ENCODE peak calls at places on chromosomes 6 and 20, in nine cellular contexts. V is activated T-helper 1 cell treated with Interleukin-2 at 50 U/mL for 16 hours; K is central memory CD4-positive, alpha-beta T cell; U is GM23248; B is stimulated activated CD8-positive, alpha-beta memory T cell treated with anti-CD3 and anti-CD28 coated beads, Interleukin-4, amount 100 ng/mL, for 24 hours; R is occipital lobe; L is effector memory CD4-positive, alpha-beta T cell; O is nucleus accumbens; A is amygdala. I is an unnamed sample.

GRCh38 chr6:27867051-27867940 is 44.9 kb downstream of the OR2B2 start:
- DNase-seq in V (peak), K (peak), U (peak), B (peak), R (no peak), L (peak), O (no peak), A (no peak), I (peak)

GRCh38 chr20:34706912-34707784 is 3.0 kb downstream of the TP53INP2 start:
- DNase-seq in V (no peak), K (no peak), U (no peak), B (no peak), R (no peak), L (no peak), O (no peak), A (no peak), I (no peak)

GRCh38 chr6:165883851-165884640 is 221.0 kb upstream of the PDE10A start:
- DNase-seq in V (no peak), K (no peak), U (peak), B (no peak), R (no peak), L (no peak), O (no peak), A (no peak), I (no peak)

GRCh38 chr6:48664850-48665249 is 553.9 kb upstream of the PTCHD4 start:
- DNase-seq in V (no peak), K (no peak), U (no peak), B (no peak), R (no peak), L (no peak), O (no peak), A (no peak), I (no peak)

GRCh38 chr20:44416082-44416715 is 59.5 kb upstream of the TTPAL start:
- DNase-seq in V (no peak), K (no peak), U (no peak), B (no peak), R (no peak), L (no peak), O (no peak), A (no peak), I (no peak)

GRCh38 chr20:1868856-1869255 is 26.4 kb upstream of the SIRPA start:
- DNase-seq in V (no peak), K (no peak), U (peak), B (no peak), R (no peak), L (no peak), O (no peak), A (no peak), I (no peak)

GRCh38 chr6:100240798-100241197 is 223.9 kb downstream of the SIM1 start:
- DNase-seq in V (no peak), K (no peak), U (no peak), B (no peak), R (no peak), L (no peak), O (no peak), A (no peak), I (no peak)

GRCh38 chr20:51354191-51354768 is 188.2 kb downstream of the NFATC2 start:
- DNase-seq in V (no peak), K (no peak), U (peak), B (no peak), R (no peak), L (no peak), O (no peak), A (no peak), I (no peak)

GRCh38 chr6:112243861-112244415 is 10.4 kb downstream of the LAMA4 start:
- DNase-seq in V (no peak), K (no peak), U (no peak), B (no peak), R (no peak), L (no peak), O (no peak), A (no peak), I (no peak)

GRCh38 chr6:27630727-27631613 is 158.1 kb upstream of the ZNF184 start:
- DNase-seq in V (no peak), K (no peak), U (peak), B (peak), R (peak), L (no peak), O (peak), A (peak), I (no peak)

GRCh38 chr6:100657678-100658330 is 193.1 kb upstream of the SIM1 start:
- DNase-seq in V (no peak), K (no peak), U (peak), B (no peak), R (no peak), L (no peak), O (no peak), A (no peak), I (no peak)

GRCh38 chr6:67544851-67545452 is 1090.1 kb upstream of the ADGRB3 start:
- DNase-seq in V (no peak), K (no peak), U (no peak), B (no peak), R (no peak), L (no peak), O (no peak), A (no peak), I (no peak)

GRCh38 chr6:157442296-157442695 is 61.3 kb downstream of the ZDHHC14 start:
- DNase-seq in V (no peak), K (no peak), U (peak), B (no peak), R (no peak), L (no peak), O (no peak), A (no peak), I (no peak)

GRCh38 chr20:4709261-4710105 is 12.2 kb upstream of the PRND start:
- DNase-seq in V (no peak), K (no peak), U (no peak), B (no peak), R (no peak), L (no peak), O (no peak), A (no peak), I (no peak)

GRCh38 chr6:12941422-12941821 is 224.9 kb downstream of the PHACTR1 start:
- DNase-seq in V (no peak), K (no peak), U (peak), B (no peak), R (no peak), L (no peak), O (no peak), A (no peak), I (no peak)